ENCODE peak calls at places on chromosomes 3 and 15, in five cellular contexts. One of them, this sample, is unnamed.

GRCh38 chr3:29212789-29213433 is 68.0 kb upstream of the RBMS3 start:
- DNase-seq in AG04450: no peak
- DNase-seq in MM.1S: no peak
- DNase-seq in cardiac fibroblast: no peak
- DNase-seq in choroid plexus epithelial cell: no peak
- DNase-seq in this sample: no peak

GRCh38 chr3:30699927-30700326 is 93.5 kb downstream of the TGFBR2 start:
- DNase-seq in AG04450: no peak
- DNase-seq in MM.1S: no peak
- DNase-seq in cardiac fibroblast: no peak
- DNase-seq in choroid plexus epithelial cell: no peak
- DNase-seq in this sample: no peak

GRCh38 chr3:123317716-123318115 is 116.0 kb downstream of the SEC22A start:
- DNase-seq in AG04450: no peak
- DNase-seq in MM.1S: no peak
- DNase-seq in cardiac fibroblast: no peak
- DNase-seq in choroid plexus epithelial cell: no peak
- DNase-seq in this sample: no peak

GRCh38 chr3:30401971-30402370 is 204.4 kb upstream of the TGFBR2 start:
- DNase-seq in AG04450: no peak
- DNase-seq in MM.1S: no peak
- DNase-seq in cardiac fibroblast: peak
- DNase-seq in choroid plexus epithelial cell: peak
- DNase-seq in this sample: no peak

GRCh38 chr3:134249442-134249841 is 1.2 kb downstream of the RYK start:
- DNase-seq in AG04450: no peak
- DNase-seq in MM.1S: no peak
- DNase-seq in cardiac fibroblast: peak
- DNase-seq in choroid plexus epithelial cell: peak
- DNase-seq in this sample: no peak

GRCh38 chr3:71461098-71461497 is 122.4 kb downstream of the FOXP1 start:
- DNase-seq in AG04450: no peak
- DNase-seq in MM.1S: no peak
- DNase-seq in cardiac fibroblast: no peak
- DNase-seq in choroid plexus epithelial cell: no peak
- DNase-seq in this sample: no peak

GRCh38 chr3:38003371-38003816 is 12.8 kb downstream of the VILL start:
- DNase-seq in AG04450: no peak
- DNase-seq in MM.1S: no peak
- DNase-seq in cardiac fibroblast: peak
- DNase-seq in choroid plexus epithelial cell: peak
- DNase-seq in this sample: peak

GRCh38 chr3:99021466-99021865 is 120.0 kb upstream of the DCBLD2 start:
- DNase-seq in AG04450: no peak
- DNase-seq in MM.1S: no peak
- DNase-seq in cardiac fibroblast: no peak
- DNase-seq in choroid plexus epithelial cell: no peak
- DNase-seq in this sample: no peak

GRCh38 chr3:194265996-194266657 is 85.0 kb downstream of the CPN2 start:
- DNase-seq in AG04450: no peak
- DNase-seq in MM.1S: no peak
- DNase-seq in cardiac fibroblast: no peak
- DNase-seq in choroid plexus epithelial cell: peak
- DNase-seq in this sample: no peak

GRCh38 chr3:179082416-179082815 is 10.8 kb upstream of the ZMAT3 start:
- DNase-seq in AG04450: no peak
- DNase-seq in MM.1S: no peak
- DNase-seq in cardiac fibroblast: peak
- DNase-seq in choroid plexus epithelial cell: no peak
- DNase-seq in this sample: no peak

GRCh38 chr3:123449986-123450474 is 1.1 kb upstream of the ADCY5 start:
- DNase-seq in AG04450: no peak
- DNase-seq in MM.1S: no peak
- DNase-seq in cardiac fibroblast: no peak
- DNase-seq in choroid plexus epithelial cell: no peak
- DNase-seq in this sample: no peak

GRCh38 chr3:46812237-46812791 is 50.9 kb downstream of the MYL3 start:
- DNase-seq in AG04450: no peak
- DNase-seq in MM.1S: peak
- DNase-seq in cardiac fibroblast: peak
- DNase-seq in choroid plexus epithelial cell: peak
- DNase-seq in this sample: peak

GRCh38 chr3:174325834-174326705 is 533.1 kb upstream of the NAALADL2 start:
- DNase-seq in AG04450: no peak
- DNase-seq in MM.1S: no peak
- DNase-seq in cardiac fibroblast: peak
- DNase-seq in choroid plexus epithelial cell: peak
- DNase-seq in this sample: no peak
- TF ChIP-seq CTCF in AG04450: no peak
- TF ChIP-seq CTCF in MM.1S: no peak
- TF ChIP-seq CTCF in cardiac fibroblast: no peak
- TF ChIP-seq CTCF in choroid plexus epithelial cell: no peak
- TF ChIP-seq CTCF in this sample: no peak

DNA sequence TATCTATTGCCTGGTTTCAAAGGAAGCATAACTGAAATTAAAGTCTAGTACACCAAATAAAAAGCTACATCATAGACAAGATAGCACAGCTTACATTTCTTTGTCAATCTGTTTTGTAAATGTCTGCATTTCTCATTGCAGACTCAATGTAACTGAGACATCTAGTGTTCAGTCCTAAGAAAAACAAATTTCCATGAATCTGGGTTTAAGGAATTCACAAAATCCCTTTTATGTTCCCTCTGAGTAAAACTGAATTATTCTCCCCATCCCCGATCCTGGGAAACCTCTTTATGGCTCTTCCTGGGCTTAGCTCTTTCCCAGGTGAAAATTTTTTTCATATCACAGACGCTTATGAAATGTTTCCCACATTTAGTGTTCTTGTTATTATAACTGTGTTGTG is 21.6 kb upstream of the RASA2 start:
- DNase-seq in AG04450: no peak
- DNase-seq in MM.1S: no peak
- DNase-seq in cardiac fibroblast: peak
- DNase-seq in choroid plexus epithelial cell: peak
- DNase-seq in this sample: no peak
- TF ChIP-seq CTCF in AG04450: peak
- TF ChIP-seq CTCF in MM.1S: no peak
- TF ChIP-seq CTCF in cardiac fibroblast: peak
- TF ChIP-seq CTCF in choroid plexus epithelial cell: peak
- TF ChIP-seq CTCF in this sample: no peak

GRCh38 chr3:143001034-143001368 is 369 bp upstream of the U2SURP start:
- DNase-seq in AG04450: no peak
- DNase-seq in MM.1S: no peak
- DNase-seq in cardiac fibroblast: no peak
- DNase-seq in choroid plexus epithelial cell: no peak
- DNase-seq in this sample: peak

GRCh38 chr3:143001369-143002082 is at the start of gene U2SURP:
- DNase-seq in AG04450: peak
- DNase-seq in MM.1S: peak
- DNase-seq in cardiac fibroblast: peak
- DNase-seq in choroid plexus epithelial cell: peak
- DNase-seq in this sample: peak

GRCh38 chr3:142998439-142998838 is 2.9 kb upstream of the U2SURP start:
- DNase-seq in AG04450: no peak
- DNase-seq in MM.1S: no peak
- DNase-seq in cardiac fibroblast: peak
- DNase-seq in choroid plexus epithelial cell: no peak
- DNase-seq in this sample: no peak

GRCh38 chr3:143000525-143000924 is 845 bp upstream of the U2SURP start:
- DNase-seq in AG04450: no peak
- DNase-seq in MM.1S: no peak
- DNase-seq in cardiac fibroblast: peak
- DNase-seq in choroid plexus epithelial cell: peak
- DNase-seq in this sample: no peak

GRCh38 chr3:142999881-143000280 is 1.5 kb upstream of the U2SURP start:
- DNase-seq in AG04450: no peak
- DNase-seq in MM.1S: no peak
- DNase-seq in cardiac fibroblast: peak
- DNase-seq in choroid plexus epithelial cell: no peak
- DNase-seq in this sample: no peak
- TF ChIP-seq CTCF in AG04450: no peak
- TF ChIP-seq CTCF in MM.1S: no peak
- TF ChIP-seq CTCF in cardiac fibroblast: no peak
- TF ChIP-seq CTCF in choroid plexus epithelial cell: no peak
- TF ChIP-seq CTCF in this sample: no peak

DNA sequence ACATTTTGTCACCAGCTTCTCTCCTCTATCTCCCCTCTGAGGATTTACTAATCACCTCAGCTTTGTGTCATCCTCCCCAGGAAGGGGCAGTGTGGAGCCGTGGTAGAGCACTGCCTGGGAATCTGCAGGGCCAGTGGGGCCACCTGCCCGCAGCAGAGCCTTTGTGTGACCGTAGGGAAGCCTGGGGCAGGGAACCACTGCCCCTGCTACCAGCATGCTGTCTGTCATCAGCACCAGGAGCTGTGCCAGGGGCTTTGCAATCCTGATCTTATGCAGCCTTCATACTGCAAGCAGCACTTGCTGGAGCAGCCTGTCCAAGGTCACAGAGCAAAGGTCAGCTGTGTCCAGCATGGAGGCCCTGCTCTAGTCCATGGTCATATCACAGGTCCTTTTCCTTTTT is 170.2 kb upstream of the IL12A start:
- DNase-seq in AG04450: no peak
- DNase-seq in MM.1S: no peak
- DNase-seq in cardiac fibroblast: no peak
- DNase-seq in choroid plexus epithelial cell: no peak
- DNase-seq in this sample: no peak
- TF ChIP-seq CTCF in AG04450: no peak
- TF ChIP-seq CTCF in MM.1S: no peak
- TF ChIP-seq CTCF in cardiac fibroblast: no peak
- TF ChIP-seq CTCF in choroid plexus epithelial cell: peak
- TF ChIP-seq CTCF in this sample: no peak

GRCh38 chr15:41336549-41336948 is 3.9 kb downstream of the NUSAP1 start:
- DNase-seq in AG04450: no peak
- DNase-seq in MM.1S: no peak
- DNase-seq in cardiac fibroblast: no peak
- DNase-seq in choroid plexus epithelial cell: no peak
- DNase-seq in this sample: no peak

GRCh38 chr15:41340189-41340695 is 7.6 kb downstream of the NUSAP1 start:
- DNase-seq in AG04450: no peak
- DNase-seq in MM.1S: no peak
- DNase-seq in cardiac fibroblast: no peak
- DNase-seq in choroid plexus epithelial cell: no peak
- DNase-seq in this sample: no peak

GRCh38 chr15:41337631-41338522 is 5.2 kb downstream of the NUSAP1 start:
- DNase-seq in AG04450: no peak
- DNase-seq in MM.1S: no peak
- DNase-seq in cardiac fibroblast: peak
- DNase-seq in choroid plexus epithelial cell: no peak
- DNase-seq in this sample: no peak

GRCh38 chr15:41334293-41335120 is 1.8 kb downstream of the NUSAP1 start:
- DNase-seq in AG04450: no peak
- DNase-seq in MM.1S: no peak
- DNase-seq in cardiac fibroblast: no peak
- DNase-seq in choroid plexus epithelial cell: no peak
- DNase-seq in this sample: no peak

GRCh38 chr15:41337047-41337446 is 4.4 kb downstream of the NUSAP1 start:
- DNase-seq in AG04450: no peak
- DNase-seq in MM.1S: no peak
- DNase-seq in cardiac fibroblast: no peak
- DNase-seq in choroid plexus epithelial cell: no peak
- DNase-seq in this sample: no peak
- TF ChIP-seq CTCF in AG04450: no peak
- TF ChIP-seq CTCF in MM.1S: no peak
- TF ChIP-seq CTCF in cardiac fibroblast: no peak
- TF ChIP-seq CTCF in choroid plexus epithelial cell: no peak
- TF ChIP-seq CTCF in this sample: no peak

DNA sequence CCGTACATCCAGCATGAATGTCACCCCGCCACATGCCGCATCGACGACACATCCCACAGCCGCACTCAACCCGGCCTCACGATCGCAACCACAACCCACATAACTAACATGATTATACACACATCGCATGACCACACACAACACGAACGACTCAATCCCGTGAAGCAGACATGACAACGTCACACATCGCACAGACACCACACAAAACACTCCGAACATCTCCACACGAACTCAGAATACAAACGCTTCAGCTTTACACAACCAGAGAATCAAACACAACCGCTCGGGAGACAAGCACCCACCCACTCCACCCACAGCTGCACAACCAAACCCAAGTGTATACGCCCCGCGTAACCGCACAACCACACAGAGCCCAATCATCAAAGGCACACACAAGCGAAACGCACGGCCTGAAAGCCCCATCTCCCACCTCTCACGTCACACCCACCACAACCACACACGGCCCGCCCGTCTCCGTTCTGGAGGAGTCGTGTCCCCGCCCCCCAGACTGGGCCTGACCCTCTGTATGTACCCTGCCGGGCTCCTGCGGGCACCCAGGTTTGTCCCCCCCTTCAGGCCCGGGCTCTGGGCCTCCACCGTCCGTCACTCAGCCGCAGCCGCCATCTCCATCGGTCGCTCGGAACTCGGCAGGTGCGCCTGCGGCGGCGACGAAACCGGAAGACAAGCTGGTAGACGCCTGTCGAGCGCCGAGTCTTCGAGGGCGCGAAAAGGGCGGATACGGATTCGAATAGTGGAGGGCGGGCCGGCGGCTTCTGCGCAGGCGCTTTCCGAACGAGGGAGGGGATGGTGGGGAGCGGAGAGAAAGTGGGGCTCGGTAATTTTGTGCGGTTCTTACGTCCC is at the start of gene RBSN:
- DNase-seq in AG04450: peak
- DNase-seq in MM.1S: peak
- DNase-seq in cardiac fibroblast: peak
- DNase-seq in choroid plexus epithelial cell: peak
- DNase-seq in this sample: peak
- TF ChIP-seq CTCF in AG04450: no peak
- TF ChIP-seq CTCF in MM.1S: no peak
- TF ChIP-seq CTCF in cardiac fibroblast: no peak
- TF ChIP-seq CTCF in choroid plexus epithelial cell: peak
- TF ChIP-seq CTCF in this sample: no peak

GRCh38 chr15:51623386-51623938 is 891 bp upstream of the DMXL2 start:
- DNase-seq in AG04450: no peak
- DNase-seq in MM.1S: no peak
- DNase-seq in cardiac fibroblast: no peak
- DNase-seq in choroid plexus epithelial cell: peak
- DNase-seq in this sample: peak

GRCh38 chr15:51622269-51623180 is at the start of gene DMXL2:
- DNase-seq in AG04450: peak
- DNase-seq in MM.1S: peak
- DNase-seq in cardiac fibroblast: peak
- DNase-seq in choroid plexus epithelial cell: peak
- DNase-seq in this sample: peak

GRCh38 chr15:51620647-51621046 is 1.9 kb downstream of the DMXL2 start:
- DNase-seq in AG04450: no peak
- DNase-seq in MM.1S: no peak
- DNase-seq in cardiac fibroblast: no peak
- DNase-seq in choroid plexus epithelial cell: peak
- DNase-seq in this sample: peak

GRCh38 chr15:51621155-51621554 is 1.4 kb downstream of the DMXL2 start:
- DNase-seq in AG04450: no peak
- DNase-seq in MM.1S: no peak
- DNase-seq in cardiac fibroblast: no peak
- DNase-seq in choroid plexus epithelial cell: no peak
- DNase-seq in this sample: no peak

GRCh38 chr15:51621917-51622268 is 678 bp downstream of the DMXL2 start:
- DNase-seq in AG04450: peak
- DNase-seq in MM.1S: peak
- DNase-seq in cardiac fibroblast: peak
- DNase-seq in choroid plexus epithelial cell: peak
- DNase-seq in this sample: peak
- TF ChIP-seq CTCF in AG04450: no peak
- TF ChIP-seq CTCF in MM.1S: no peak
- TF ChIP-seq CTCF in cardiac fibroblast: peak
- TF ChIP-seq CTCF in choroid plexus epithelial cell: peak
- TF ChIP-seq CTCF in this sample: no peak

GRCh38 chr3:171460226-171461086 is at the start of gene TNIK:
- DNase-seq in AG04450: peak
- DNase-seq in MM.1S: peak
- DNase-seq in cardiac fibroblast: peak
- DNase-seq in choroid plexus epithelial cell: peak
- DNase-seq in this sample: peak
- TF ChIP-seq CTCF in AG04450: peak
- TF ChIP-seq CTCF in MM.1S: peak
- TF ChIP-seq CTCF in cardiac fibroblast: peak
- TF ChIP-seq CTCF in choroid plexus epithelial cell: peak
- TF ChIP-seq CTCF in this sample: no peak